ENCODE peak calls at places on chromosomes 12 and 14, in five cellular contexts. S is central memory CD4-positive, alpha-beta T cell; U is CD8-positive, alpha-beta memory T cell; J is NCI-H69; G is H7. B is an unnamed sample.

GRCh38 chr14:93686313-93686712 is 102.0 kb downstream of the PRIMA1 start:
- DNase-seq in S (no peak), U (no peak), J (peak; percentile 28), G (no peak), B (no peak)

GRCh38 chr12:3236345-3237153 is 159.4 kb downstream of the TSPAN9 start:
- DNase-seq in G (peak; percentile 89), U (no peak), S (no peak), J (peak; percentile 95), B (peak; percentile 87)

GRCh38 chr14:106185837-106186233 is 659.5 kb downstream of the TMEM121 start:
- DNase-seq in J (peak; percentile 45), G (no peak), U (peak; percentile 77), S (peak; percentile 67), B (no peak)

GRCh38 chr12:122031342-122032216 is 9.9 kb downstream of the BCL7A start:
- DNase-seq in G (peak; percentile 95), S (no peak), J (peak; percentile 49), U (peak; percentile 58), B (peak; percentile 82)

GRCh38 chr14:65032319-65032718 is 45.6 kb downstream of the FNTB start:
- DNase-seq in G (no peak), U (no peak), S (no peak), J (peak; percentile 16), B (no peak)

GRCh38 chr12:109880938-109881337 is 597 bp upstream of the GLTP start:
- DNase-seq in G (no peak), J (peak; percentile 39), S (no peak), U (no peak), B (no peak)

GRCh38 chr12:92908108-92908507 is 21.0 kb downstream of the EEA1 start:
- DNase-seq in G (no peak), U (no peak), J (no peak), S (peak; percentile 47), B (no peak)

GRCh38 chr12:71725011-71725410 is 29.7 kb upstream of the RAB21 start:
- DNase-seq in J (no peak), G (no peak), U (no peak), S (no peak), B (no peak)

GRCh38 chr12:42508913-42509312 is 80.6 kb downstream of the PRICKLE1 start:
- DNase-seq in U (no peak), S (no peak), G (no peak), J (no peak), B (no peak)

GRCh38 chr12:14768823-14769405 is 34.4 kb downstream of the WBP11 start:
- DNase-seq in S (peak; percentile 13), U (peak; percentile 51), J (no peak), G (peak; percentile 40), B (peak; percentile 73)

GRCh38 chr12:27498761-27499160 is 25.2 kb upstream of the PPFIBP1 start:
- DNase-seq in G (no peak), U (no peak), J (peak; percentile 71), S (no peak), B (no peak)

GRCh38 chr12:26239127-26239500 is 43.7 kb downstream of the SSPN start:
- DNase-seq in J (no peak), S (no peak), U (no peak), G (no peak), B (no peak)

GRCh38 chr14:52906141-52906601 is 44.7 kb downstream of the FERMT2 start:
- DNase-seq in J (no peak), G (no peak), U (no peak), S (no peak), B (no peak)

GRCh38 chr12:3315201-3315661 is 175.8 kb upstream of the PRMT8 start:
- DNase-seq in G (peak; percentile 47), J (peak; percentile 98), U (no peak), S (no peak), B (peak; percentile 96)

GRCh38 chr12:2306012-2306411 is 253.2 kb downstream of the CACNA1C start:
- DNase-seq in J (no peak), G (peak; percentile 68), S (no peak), U (no peak), B (peak; percentile 83)

GRCh38 chr14:76904740-76905569 is 78.7 kb downstream of the LRRC74A start:
- DNase-seq in U (peak; percentile 81), S (peak; percentile 56), G (no peak), J (peak; percentile 100), B (peak; percentile 68)

GRCh38 chr14:74492413-74493342 is at the start of gene NPC2:
- DNase-seq in S (no peak), J (peak; percentile 19), U (no peak), G (no peak), B (no peak)

GRCh38 chr14:88289214-88289613 is 33.9 kb downstream of the KCNK10 start:
- DNase-seq in U (no peak), J (no peak), G (no peak), S (no peak), B (no peak)

GRCh38 chr14:105900398-105901160 is 374.2 kb downstream of the TMEM121 start:
- DNase-seq in J (no peak), S (no peak), U (no peak), G (no peak), B (no peak)

GRCh38 chr14:25042362-25043299 is 7.3 kb downstream of the STXBP6 start:
- DNase-seq in G (peak; percentile 53), J (peak; percentile 63), S (no peak), U (no peak), B (peak; percentile 9)

GRCh38 chr14:92880851-92881250 is 42.1 kb upstream of the CHGA start:
- DNase-seq in J (peak; percentile 80), U (no peak), S (no peak), G (peak; percentile 80), B (peak; percentile 45)

GRCh38 chr12:57803317-57803893 is 15.1 kb downstream of the AVIL start:
- DNase-seq in U (no peak), S (peak; percentile 19), G (peak; percentile 87), J (peak; percentile 43), B (peak; percentile 50)

GRCh38 chr12:123243851-123244250 is 10.6 kb downstream of the MTRFR start:
- DNase-seq in J (peak; percentile 19), S (no peak), G (no peak), U (no peak), B (no peak)

GRCh38 chr12:4829793-4830162 is 79.9 kb upstream of the KCNA1 start:
- DNase-seq in G (no peak), U (no peak), J (peak; percentile 97), S (no peak), B (no peak)

GRCh38 chr14:22200977-22201605 is 387.9 kb downstream of the DAD1 start:
- DNase-seq in G (peak; percentile 12), U (peak; percentile 33), J (peak; percentile 20), S (peak; percentile 22), B (peak; percentile 8)

GRCh38 chr12:82625523-82625922 is 61.2 kb upstream of the TMTC2 start:
- DNase-seq in S (no peak), U (no peak), J (peak; percentile 97), G (no peak), B (peak; percentile 23)

GRCh38 chr14:76376001-76376404 is at the start of gene ESRRB:
- DNase-seq in S (no peak), U (no peak), J (peak; percentile 84), G (peak; percentile 86), B (peak; percentile 64)

GRCh38 chr14:44170099-44170498 is 337.0 kb downstream of the FSCB start:
- DNase-seq in S (no peak), G (no peak), J (no peak), U (no peak), B (no peak)

GRCh38 chr12:107236824-107237467 is 143.6 kb upstream of the CRY1 start:
- DNase-seq in J (peak; percentile 27), G (no peak), S (no peak), U (no peak), B (no peak)

GRCh38 chr12:92719674-92720073 is 16.9 kb downstream of the PLEKHG7 start:
- DNase-seq in G (no peak), U (no peak), J (no peak), S (no peak), B (no peak)

GRCh38 chr12:88207921-88208640 is 66.0 kb downstream of the TMTC3 start:
- DNase-seq in S (no peak), J (no peak), U (no peak), G (no peak), B (no peak)

GRCh38 chr12:18907154-18907553 is 169.2 kb downstream of the CAPZA3 start:
- DNase-seq in J (no peak), S (no peak), U (no peak), G (no peak), B (no peak)

GRCh38 chr12:57476162-57476992 is 3.3 kb downstream of the ARHGAP9 start:
- DNase-seq in J (peak; percentile 54), U (peak; percentile 83), G (no peak), S (peak; percentile 60), B (no peak)

GRCh38 chr12:105220929-105221290 is 15.1 kb downstream of the APPL2 start:
- DNase-seq in G (no peak), J (no peak), U (no peak), S (no peak), B (no peak)

GRCh38 chr12:27965411-27965810 is 7.1 kb downstream of the PTHLH start:
- DNase-seq in S (no peak), U (no peak), G (no peak), J (no peak), B (no peak)

GRCh38 chr14:94136575-94137331 is 7.3 kb upstream of the IFI27L2 start:
- DNase-seq in G (peak; percentile 58), J (peak; percentile 91), S (peak; percentile 70), U (peak; percentile 87), B (peak; percentile 94)

B was measured in ELF-1.